ENCODE peak calls at places on chromosomes 1 and 21, in five cellular contexts. L is NCI-H1105 treated with DMSO at 0.1 percent for 48 hours, X is RPMI8226, Y is SK-N-DZ, P is skeletal muscle cell. C is an unnamed sample.

GRCh38 chr1:97090725-97091124 is 369.1 kb downstream of the PTBP2 start:
- DNase-seq in L (no peak), X (no peak), Y (no peak), P (no peak), C (peak; percentile 2)

GRCh38 chr1:36187800-36188593 is 32.0 kb downstream of the MAP7D1 start:
- DNase-seq in L (peak; percentile 78), X (peak; percentile 90), Y (peak; percentile 82), P (peak; percentile 81), C (peak; percentile 92)

GRCh38 chr1:241847540-241847795 is 536 bp upstream of the EXO1 start:
- DNase-seq in L (no peak), X (no peak), Y (no peak), P (no peak), C (no peak)

GRCh38 chr1:9629445-9630201 is 21.9 kb upstream of the PIK3CD start:
- DNase-seq in L (no peak), X (peak; percentile 75), Y (no peak), P (no peak), C (no peak)

GRCh38 chr1:152165291-152166077 is 6.5 kb upstream of the RPTN start:
- DNase-seq in L (no peak), X (no peak), Y (no peak), P (no peak), C (no peak)

GRCh38 chr1:55214903-55215193 is 316 bp downstream of the USP24 start:
- DNase-seq in L (peak; percentile 50), X (no peak), Y (peak; percentile 30), P (no peak), C (peak; percentile 49)

GRCh38 chr1:29167904-29168303 is 13.8 kb downstream of the SRSF4 start:
- DNase-seq in L (no peak), X (no peak), Y (no peak), P (no peak), C (no peak)

GRCh38 chr1:43618521-43619313 is 31.2 kb upstream of the KDM4A start:
- DNase-seq in L (no peak), X (no peak), Y (no peak), P (no peak), C (no peak)

GRCh38 chr1:19888112-19888511 is 5.9 kb downstream of the OTUD3 start:
- DNase-seq in L (no peak), X (no peak), Y (no peak), P (no peak), C (peak; percentile 14)

GRCh38 chr21:38679531-38679930 is 126.2 kb upstream of the ETS2 start:
- DNase-seq in L (no peak), X (no peak), Y (no peak), P (peak; percentile 25), C (peak; percentile 69)

GRCh38 chr1:183841950-183842816 is 37.3 kb downstream of the RGL1 start:
- DNase-seq in L (peak; percentile 32), X (peak; percentile 87), Y (peak; percentile 50), P (peak; percentile 92), C (peak; percentile 80)

GRCh38 chr1:233020441-233020840 is 70.0 kb downstream of the NTPCR start:
- DNase-seq in L (no peak), X (no peak), Y (no peak), P (no peak), C (peak; percentile 49)

GRCh38 chr1:222167111-222167510 is 380.8 kb downstream of the HHIPL2 start:
- DNase-seq in L (peak; percentile 6), X (peak; percentile 46), Y (peak; percentile 6), P (peak; percentile 83), C (no peak)

GRCh38 chr1:3323021-3323790 is 131.3 kb upstream of the ARHGEF16 start:
- DNase-seq in L (no peak), X (no peak), Y (no peak), P (no peak), C (no peak)

GRCh38 chr1:222950892-222951291 is 136.1 kb downstream of the DISP1 start:
- DNase-seq in L (peak; percentile 98), X (no peak), Y (no peak), P (no peak), C (peak; percentile 17)

GRCh38 chr1:113391643-113392271 is 1.4 kb downstream of the MAGI3 start:
- DNase-seq in L (peak; percentile 72), X (peak; percentile 15), Y (peak; percentile 13), P (no peak), C (peak; percentile 29)

GRCh38 chr1:43253173-43253572 is 16.6 kb upstream of the TMEM125 start:
- DNase-seq in L (no peak), X (no peak), Y (no peak), P (no peak), C (no peak)

GRCh38 chr1:85428471-85429077 is 36.4 kb downstream of the DDAH1 start:
- DNase-seq in L (no peak), X (peak; percentile 22), Y (no peak), P (no peak), C (no peak)

GRCh38 chr1:37741662-37742061 is 23.3 kb downstream of the EPHA10 start:
- DNase-seq in L (no peak), X (no peak), Y (no peak), P (no peak), C (no peak)

GRCh38 chr1:233359431-233359830 is 31.9 kb downstream of the MAP3K21 start:
- DNase-seq in L (no peak), X (no peak), Y (no peak), P (no peak), C (no peak)